ENCODE peak calls at places on chromosomes 4 and X, in six cellular contexts. R is fibroblast of lung, D is brain microvascular endothelial cell, Z is aorta, T is SK-N-SH, C is stromal cell of bone marrow. J is an unnamed sample.

GRCh38 chrX:39536165-39536564 is 561.6 kb downstream of the BCOR start:
- DNase-seq in R (no peak), D (no peak), Z (no peak), T (no peak), C (no peak), J (no peak)

GRCh38 chr4:188297873-188298272 is 158.6 kb downstream of the TRIML1 start:
- DNase-seq in R (no peak), D (peak; percentile 78), Z (no peak), T (no peak), C (peak; percentile 82), J (peak; percentile 12)

GRCh38 chrX:41653125-41653524 is 35.6 kb upstream of the GPR34 start:
- DNase-seq in R (no peak), D (no peak), Z (no peak), T (no peak), C (no peak), J (no peak)

GRCh38 chrX:106931831-106932491 is 11.8 kb downstream of the CLDN2 start:
- DNase-seq in R (peak; percentile 54), D (no peak), Z (no peak), T (no peak), C (no peak), J (no peak)

GRCh38 chr4:2449511-2450392 is 19.2 kb upstream of the RNF4 start:
- DNase-seq in R (no peak), D (no peak), Z (no peak), T (no peak), C (no peak), J (no peak)

GRCh38 chr4:165844151-165844550 is 28.9 kb upstream of the TLL1 start:
- DNase-seq in R (no peak), D (no peak), Z (no peak), T (no peak), C (no peak), J (no peak)

GRCh38 chrX:40100537-40101429 is 3.0 kb upstream of the BCOR start:
- DNase-seq in R (no peak), D (no peak), Z (no peak), T (no peak), C (no peak), J (no peak)

GRCh38 chrX:39418936-39419659 is 617.8 kb downstream of the MID1IP1 start:
- DNase-seq in R (no peak), D (no peak), Z (no peak), T (peak; percentile 39), C (no peak), J (no peak)

GRCh38 chr4:10086506-10087120 is 30.0 kb downstream of the WDR1 start:
- DNase-seq in R (no peak), D (no peak), Z (peak; percentile 42), T (peak; percentile 7), C (no peak), J (no peak)

GRCh38 chr4:94349193-94349592 is 6.6 kb upstream of the HPGDS start:
- DNase-seq in R (peak; percentile 55), D (no peak), Z (no peak), T (no peak), C (no peak), J (no peak)

GRCh38 chr4:183563874-183564273 is 59.0 kb downstream of the ING2 start:
- DNase-seq in R (peak; percentile 81), D (no peak), Z (no peak), T (no peak), C (peak; percentile 39), J (no peak)

J was measured in hepatic stellate cell.